ENCODE peak calls at places on chromosomes 1 and 21, in six cellular contexts. G is breast epithelium, F is NCI-H226, E is amniotic stem cell, C is GM03348, M is HTR-8/SVneo. N is an unnamed sample.
A peak's percentile ranks its signal among the peaks of the same experiment; 100 is the strongest.

GRCh38 chr21:33033094-33033951 is 7.6 kb downstream of the OLIG2 start:
- DNase-seq in E (no peak), F (no peak), M (no peak), G (no peak), C (no peak), N (no peak)

GRCh38 chr1:187911820-187912219 is 1083.1 kb downstream of the PLA2G4A start:
- DNase-seq in G (no peak), F (no peak), C (no peak), E (no peak), M (no peak), N (no peak)

GRCh38 chr1:2266301-2266967 is 38.3 kb downstream of the SKI start:
- DNase-seq in E (no peak), C (no peak), M (no peak), G (no peak), F (no peak), N (no peak)

GRCh38 chr1:6419803-6420593 is at the start of gene HES2:
- DNase-seq in F (peak; percentile 48), C (peak; percentile 51), G (no peak), M (no peak), E (no peak), N (no peak)

GRCh38 chr1:218573871-218574270 is 228.7 kb downstream of the TGFB2 start:
- DNase-seq in E (no peak), F (no peak), C (no peak), M (no peak), G (no peak), N (no peak)

GRCh38 chr1:70979879-70980278 is 67.7 kb downstream of the PTGER3 start:
- DNase-seq in G (no peak), C (no peak), E (no peak), M (no peak), F (no peak), N (no peak)

GRCh38 chr21:39955326-39955725 is 88.1 kb downstream of the PCP4 start:
- DNase-seq in E (no peak), G (no peak), F (no peak), M (no peak), C (no peak), N (no peak)

GRCh38 chr1:219347843-219348475 is 174.3 kb downstream of the LYPLAL1 start:
- DNase-seq in E (no peak), G (no peak), F (no peak), C (no peak), M (no peak), N (no peak)

GRCh38 chr1:180387413-180387812 is 115.0 kb downstream of the ACBD6 start:
- DNase-seq in F (peak; percentile 19), M (no peak), G (no peak), E (no peak), C (no peak), N (no peak)

GRCh38 chr1:244316986-244317655 is 134.6 kb downstream of the ADSS2 start:
- DNase-seq in G (no peak), C (no peak), F (no peak), M (no peak), E (no peak), N (no peak)

GRCh38 chr1:27496604-27497155 is 6.7 kb upstream of the WASF2 start:
- DNase-seq in E (no peak), C (no peak), G (no peak), M (no peak), F (no peak), N (no peak)

GRCh38 chr21:33027401-33028185 is 1.9 kb downstream of the OLIG2 start:
- DNase-seq in C (no peak), F (no peak), G (no peak), E (no peak), M (no peak), N (no peak)

GRCh38 chr1:110616587-110616986 is 10.4 kb upstream of the KCNA2 start:
- DNase-seq in G (no peak), F (no peak), M (no peak), C (no peak), E (no peak), N (no peak)

GRCh38 chr21:14480601-14481000 is 65.5 kb downstream of the SAMSN1 start:
- DNase-seq in M (no peak), C (no peak), E (no peak), F (no peak), G (no peak), N (no peak)

GRCh38 chr21:37032293-37032692 is 25.8 kb downstream of the RIPPLY3 start:
- DNase-seq in G (no peak), M (no peak), E (no peak), F (no peak), C (no peak), N (no peak)

GRCh38 chr1:155241069-155241679 is 14.1 kb downstream of the ENTREP3 start:
- DNase-seq in C (peak; percentile 79), F (peak; percentile 63), E (peak; percentile 76), M (peak; percentile 72), G (peak; percentile 74), N (no peak)